ENCODE peak calls at places on chromosomes 16 and 17, in seven cellular contexts. One of them, this sample, is unnamed.

GRCh38 chr17:83198366-83199341 is 119.2 kb downstream of the METRNL start:
- DNase-seq in adrenal gland: peak
- DNase-seq in stomach: no peak
- DNase-seq in GM23338: no peak
- DNase-seq in MM.1S: peak
- DNase-seq in OCI-LY7: peak
- DNase-seq in tibial nerve: peak
- DNase-seq in this sample: no peak

GRCh38 chr16:8931864-8932263 is 31.8 kb downstream of the USP7 start:
- DNase-seq in MM.1S: peak
- DNase-seq in OCI-LY7: peak
- DNase-seq in adrenal gland: peak
- DNase-seq in GM23338: peak
- DNase-seq in stomach: peak
- DNase-seq in tibial nerve: no peak
- DNase-seq in this sample: peak

GRCh38 chr17:75661531-75661930 is 5.4 kb downstream of the RECQL5 start:
- DNase-seq in adrenal gland: no peak
- DNase-seq in GM23338: no peak
- DNase-seq in tibial nerve: no peak
- DNase-seq in stomach: no peak
- DNase-seq in MM.1S: no peak
- DNase-seq in OCI-LY7: no peak
- DNase-seq in this sample: no peak

GRCh38 chr17:29789186-29790170 is 140.6 kb downstream of the SSH2 start:
- DNase-seq in GM23338: no peak
- DNase-seq in adrenal gland: no peak
- DNase-seq in MM.1S: no peak
- DNase-seq in tibial nerve: no peak
- DNase-seq in stomach: no peak
- DNase-seq in OCI-LY7: no peak
- DNase-seq in this sample: no peak

GRCh38 chr16:82070656-82071369 is 35.8 kb downstream of the HSD17B2 start:
- DNase-seq in MM.1S: no peak
- DNase-seq in OCI-LY7: no peak
- DNase-seq in stomach: no peak
- DNase-seq in tibial nerve: no peak
- DNase-seq in GM23338: no peak
- DNase-seq in adrenal gland: no peak
- DNase-seq in this sample: peak

GRCh38 chr17:79036609-79037008 is 12.6 kb downstream of the C1QTNF1 start:
- DNase-seq in GM23338: no peak
- DNase-seq in MM.1S: no peak
- DNase-seq in OCI-LY7: no peak
- DNase-seq in tibial nerve: no peak
- DNase-seq in stomach: no peak
- DNase-seq in adrenal gland: peak
- DNase-seq in this sample: peak

GRCh38 chr17:282000-282911 is 70.4 kb downstream of the RPH3AL start:
- DNase-seq in OCI-LY7: no peak
- DNase-seq in stomach: no peak
- DNase-seq in MM.1S: no peak
- DNase-seq in tibial nerve: no peak
- DNase-seq in adrenal gland: no peak
- DNase-seq in GM23338: no peak
- DNase-seq in this sample: no peak

GRCh38 chr16:82720414-82720813 is 93.6 kb downstream of the CDH13 start:
- DNase-seq in OCI-LY7: no peak
- DNase-seq in GM23338: no peak
- DNase-seq in adrenal gland: no peak
- DNase-seq in tibial nerve: no peak
- DNase-seq in MM.1S: no peak
- DNase-seq in stomach: no peak
- DNase-seq in this sample: no peak

GRCh38 chr17:31824771-31825360 is 34.2 kb downstream of the COPRS start:
- DNase-seq in OCI-LY7: no peak
- DNase-seq in adrenal gland: no peak
- DNase-seq in GM23338: no peak
- DNase-seq in stomach: no peak
- DNase-seq in MM.1S: no peak
- DNase-seq in tibial nerve: no peak
- DNase-seq in this sample: peak

GRCh38 chr16:1612320-1613111 is at the start of gene CRAMP1:
- DNase-seq in GM23338: peak
- DNase-seq in adrenal gland: peak
- DNase-seq in stomach: no peak
- DNase-seq in OCI-LY7: peak
- DNase-seq in tibial nerve: no peak
- DNase-seq in MM.1S: peak
- DNase-seq in this sample: peak

GRCh38 chr17:42027961-42028790 is 8.3 kb downstream of the NKIRAS2 start:
- DNase-seq in MM.1S: no peak
- DNase-seq in tibial nerve: no peak
- DNase-seq in GM23338: peak
- DNase-seq in adrenal gland: no peak
- DNase-seq in OCI-LY7: no peak
- DNase-seq in stomach: peak
- DNase-seq in this sample: no peak
- TF ChIP-seq CTCF in MM.1S: peak
- TF ChIP-seq CTCF in tibial nerve: no peak
- TF ChIP-seq CTCF in GM23338: peak
- TF ChIP-seq CTCF in adrenal gland: no peak
- TF ChIP-seq CTCF in OCI-LY7: peak
- TF ChIP-seq CTCF in stomach: no peak
- TF ChIP-seq CTCF in this sample: no peak

GRCh38 chr16:77748426-77748825 is 26.1 kb downstream of the NUDT7 start:
- DNase-seq in MM.1S: no peak
- DNase-seq in GM23338: no peak
- DNase-seq in OCI-LY7: no peak
- DNase-seq in tibial nerve: no peak
- DNase-seq in stomach: no peak
- DNase-seq in adrenal gland: no peak
- DNase-seq in this sample: no peak

GRCh38 chr16:77744136-77744535 is 21.8 kb downstream of the NUDT7 start:
- DNase-seq in GM23338: no peak
- DNase-seq in adrenal gland: no peak
- DNase-seq in MM.1S: no peak
- DNase-seq in OCI-LY7: no peak
- DNase-seq in stomach: no peak
- DNase-seq in tibial nerve: no peak
- DNase-seq in this sample: no peak

GRCh38 chr16:77745972-77746371 is 23.7 kb downstream of the NUDT7 start:
- DNase-seq in adrenal gland: no peak
- DNase-seq in tibial nerve: no peak
- DNase-seq in MM.1S: no peak
- DNase-seq in GM23338: no peak
- DNase-seq in stomach: no peak
- DNase-seq in OCI-LY7: no peak
- DNase-seq in this sample: peak

DNA sequence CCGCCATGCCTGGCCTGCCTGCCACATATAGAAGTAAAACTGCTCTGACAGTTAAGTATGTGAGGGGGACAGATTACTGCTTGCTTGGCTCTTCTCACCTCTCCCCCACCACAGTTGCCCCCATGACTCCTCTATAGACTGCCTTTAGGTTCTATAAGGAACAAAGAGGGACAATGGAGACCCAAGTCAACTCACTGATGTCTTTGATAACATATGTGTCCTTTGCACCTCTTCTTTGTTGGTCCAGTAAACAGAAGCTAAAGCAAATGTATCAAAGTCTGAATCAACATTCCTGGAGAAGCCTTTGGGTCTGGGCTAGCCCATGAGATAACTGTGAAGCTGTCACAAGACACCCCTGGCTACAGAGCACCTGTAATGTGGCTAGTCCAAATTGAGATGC is 27.1 kb downstream of the NUDT7 start:
- DNase-seq in GM23338: no peak
- DNase-seq in stomach: no peak
- DNase-seq in OCI-LY7: no peak
- DNase-seq in MM.1S: no peak
- DNase-seq in tibial nerve: no peak
- DNase-seq in adrenal gland: no peak
- DNase-seq in this sample: no peak
- H3K4me3 ChIP-seq in GM23338: no peak
- H3K4me3 ChIP-seq in stomach: no peak
- H3K4me3 ChIP-seq in OCI-LY7: no peak
- H3K4me3 ChIP-seq in MM.1S: no peak
- H3K4me3 ChIP-seq in tibial nerve: no peak
- H3K4me3 ChIP-seq in adrenal gland: no peak
- H3K4me3 ChIP-seq in this sample: no peak

GRCh38 chr17:14688134-14688533 is 387.3 kb downstream of the HS3ST3B1 start:
- DNase-seq in adrenal gland: no peak
- DNase-seq in MM.1S: no peak
- DNase-seq in stomach: no peak
- DNase-seq in GM23338: peak
- DNase-seq in tibial nerve: no peak
- DNase-seq in OCI-LY7: peak
- DNase-seq in this sample: no peak
- TF ChIP-seq CTCF in adrenal gland: no peak
- TF ChIP-seq CTCF in MM.1S: no peak
- TF ChIP-seq CTCF in stomach: no peak
- TF ChIP-seq CTCF in GM23338: peak
- TF ChIP-seq CTCF in tibial nerve: no peak
- TF ChIP-seq CTCF in OCI-LY7: peak
- TF ChIP-seq CTCF in this sample: no peak

GRCh38 chr17:16085066-16085699 is 85.6 kb downstream of the TTC19 start:
- DNase-seq in GM23338: no peak
- DNase-seq in adrenal gland: no peak
- DNase-seq in tibial nerve: no peak
- DNase-seq in OCI-LY7: no peak
- DNase-seq in stomach: no peak
- DNase-seq in MM.1S: no peak
- DNase-seq in this sample: peak
- H3K4me3 ChIP-seq in GM23338: no peak
- H3K4me3 ChIP-seq in adrenal gland: no peak
- H3K4me3 ChIP-seq in tibial nerve: no peak
- H3K4me3 ChIP-seq in OCI-LY7: no peak
- H3K4me3 ChIP-seq in stomach: no peak
- H3K4me3 ChIP-seq in MM.1S: no peak
- H3K4me3 ChIP-seq in this sample: no peak

DNA sequence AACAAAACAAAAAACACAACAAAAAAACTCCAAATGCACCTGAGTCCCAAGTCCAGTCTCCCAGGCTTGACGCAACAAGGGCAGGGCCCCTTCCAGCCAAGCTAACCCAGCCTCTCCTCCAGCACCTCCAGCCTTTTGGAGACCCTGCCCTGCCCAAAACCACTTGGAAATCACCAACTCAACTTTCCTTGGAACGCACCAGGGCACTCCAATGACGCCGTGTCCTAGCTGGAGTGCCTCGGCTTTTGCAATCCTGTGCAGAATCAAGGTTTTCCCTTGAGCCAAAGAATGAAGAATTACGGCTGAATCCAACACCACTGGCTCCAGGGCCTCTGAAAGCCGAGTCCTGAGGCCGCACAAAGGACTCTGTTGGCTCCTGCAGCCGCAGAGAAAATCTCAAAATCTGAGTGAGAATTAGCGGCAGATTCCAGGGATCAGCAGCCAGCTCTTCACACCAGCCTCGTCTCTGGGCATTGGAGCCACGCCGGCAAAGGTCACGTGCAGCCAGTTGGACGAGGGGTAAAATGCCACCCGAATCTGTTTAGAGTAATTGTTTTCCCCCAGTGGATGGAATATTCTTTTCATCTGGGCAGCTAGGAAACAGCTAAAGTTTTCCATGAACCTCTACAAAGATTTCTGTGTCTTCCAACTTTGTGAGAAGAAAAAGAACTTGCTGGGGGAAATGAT is 9.7 kb upstream of the BAIAP2 start:
- DNase-seq in OCI-LY7: no peak
- DNase-seq in tibial nerve: no peak
- DNase-seq in MM.1S: no peak
- DNase-seq in GM23338: no peak
- DNase-seq in adrenal gland: no peak
- DNase-seq in stomach: no peak
- DNase-seq in this sample: no peak
- TF ChIP-seq CTCF in OCI-LY7: no peak
- TF ChIP-seq CTCF in tibial nerve: no peak
- TF ChIP-seq CTCF in MM.1S: no peak
- TF ChIP-seq CTCF in GM23338: no peak
- TF ChIP-seq CTCF in adrenal gland: no peak
- TF ChIP-seq CTCF in stomach: no peak
- TF ChIP-seq CTCF in this sample: no peak

This sample was measured in foreskin fibroblast.